ENCODE peak calls at places on chromosomes 12 and 14, in ten cellular contexts. One of them, this sample, is unnamed.

GRCh38 chr14:98513558-98513957 is 758.4 kb downstream of the BCL11B start:
- DNase-seq in ureter: no peak
- DNase-seq in A172: no peak
- DNase-seq in suprapubic skin: no peak
- DNase-seq in GM18507: no peak
- DNase-seq in omental fat pad: no peak
- DNase-seq in COR-L47: no peak
- DNase-seq in stimulated activated CD8-positive, alpha-beta memory T cell treated with anti-CD3 and anti-CD28 coated beads, Interleukin-15, amount 100 ng/mL, for 4 hours: no peak
- DNase-seq in HL-60: no peak
- DNase-seq in cardiac fibroblast: no peak
- DNase-seq in this sample: no peak

GRCh38 chr12:57619434-57620244 is 8.4 kb downstream of the ARHGEF25 start:
- DNase-seq in ureter: no peak
- DNase-seq in A172: no peak
- DNase-seq in suprapubic skin: no peak
- DNase-seq in GM18507: no peak
- DNase-seq in omental fat pad: no peak
- DNase-seq in COR-L47: no peak
- DNase-seq in stimulated activated CD8-positive, alpha-beta memory T cell treated with anti-CD3 and anti-CD28 coated beads, Interleukin-15, amount 100 ng/mL, for 4 hours: no peak
- DNase-seq in HL-60: no peak
- DNase-seq in cardiac fibroblast: no peak
- DNase-seq in this sample: no peak

GRCh38 chr12:81329088-81329487 is 251.2 kb downstream of the ACSS3 start:
- DNase-seq in ureter: no peak
- DNase-seq in A172: peak; percentile 30
- DNase-seq in suprapubic skin: no peak
- DNase-seq in GM18507: no peak
- DNase-seq in omental fat pad: no peak
- DNase-seq in COR-L47: peak; percentile 4
- DNase-seq in stimulated activated CD8-positive, alpha-beta memory T cell treated with anti-CD3 and anti-CD28 coated beads, Interleukin-15, amount 100 ng/mL, for 4 hours: no peak
- DNase-seq in HL-60: peak; percentile 2
- DNase-seq in cardiac fibroblast: peak; percentile 41
- DNase-seq in this sample: no peak

GRCh38 chr12:111964935-111965334 is 48.0 kb downstream of the TMEM116 start:
- DNase-seq in ureter: no peak
- DNase-seq in A172: no peak
- DNase-seq in suprapubic skin: no peak
- DNase-seq in GM18507: no peak
- DNase-seq in omental fat pad: no peak
- DNase-seq in COR-L47: no peak
- DNase-seq in stimulated activated CD8-positive, alpha-beta memory T cell treated with anti-CD3 and anti-CD28 coated beads, Interleukin-15, amount 100 ng/mL, for 4 hours: no peak
- DNase-seq in HL-60: no peak
- DNase-seq in cardiac fibroblast: no peak
- DNase-seq in this sample: no peak

GRCh38 chr12:5433081-5433839 is 1.4 kb downstream of the NTF3 start:
- DNase-seq in ureter: no peak
- DNase-seq in A172: no peak
- DNase-seq in suprapubic skin: no peak
- DNase-seq in GM18507: no peak
- DNase-seq in omental fat pad: no peak
- DNase-seq in COR-L47: no peak
- DNase-seq in stimulated activated CD8-positive, alpha-beta memory T cell treated with anti-CD3 and anti-CD28 coated beads, Interleukin-15, amount 100 ng/mL, for 4 hours: no peak
- DNase-seq in HL-60: no peak
- DNase-seq in cardiac fibroblast: no peak
- DNase-seq in this sample: no peak

GRCh38 chr14:103519043-103519836 is 3.4 kb downstream of the CKB start:
- DNase-seq in ureter: no peak
- DNase-seq in A172: no peak
- DNase-seq in suprapubic skin: no peak
- DNase-seq in GM18507: no peak
- DNase-seq in omental fat pad: no peak
- DNase-seq in COR-L47: no peak
- DNase-seq in stimulated activated CD8-positive, alpha-beta memory T cell treated with anti-CD3 and anti-CD28 coated beads, Interleukin-15, amount 100 ng/mL, for 4 hours: no peak
- DNase-seq in HL-60: peak; percentile 38
- DNase-seq in cardiac fibroblast: peak; percentile 33
- DNase-seq in this sample: no peak

GRCh38 chr14:22613091-22613695 is 15.1 kb downstream of the ABHD4 start:
- DNase-seq in ureter: no peak
- DNase-seq in A172: no peak
- DNase-seq in suprapubic skin: no peak
- DNase-seq in GM18507: no peak
- DNase-seq in omental fat pad: no peak
- DNase-seq in COR-L47: no peak
- DNase-seq in stimulated activated CD8-positive, alpha-beta memory T cell treated with anti-CD3 and anti-CD28 coated beads, Interleukin-15, amount 100 ng/mL, for 4 hours: no peak
- DNase-seq in HL-60: peak; percentile 18
- DNase-seq in cardiac fibroblast: no peak
- DNase-seq in this sample: no peak

GRCh38 chr14:76844223-76844622 is 18.0 kb downstream of the LRRC74A start:
- DNase-seq in ureter: peak; percentile 58
- DNase-seq in A172: peak; percentile 64
- DNase-seq in suprapubic skin: peak; percentile 62
- DNase-seq in GM18507: no peak
- DNase-seq in omental fat pad: no peak
- DNase-seq in COR-L47: no peak
- DNase-seq in stimulated activated CD8-positive, alpha-beta memory T cell treated with anti-CD3 and anti-CD28 coated beads, Interleukin-15, amount 100 ng/mL, for 4 hours: peak; percentile 32
- DNase-seq in HL-60: peak; percentile 48
- DNase-seq in cardiac fibroblast: peak; percentile 85
- DNase-seq in this sample: no peak

GRCh38 chr12:25130741-25131188 is 64.2 kb downstream of the DNAI7 start:
- DNase-seq in ureter: no peak
- DNase-seq in A172: peak; percentile 36
- DNase-seq in suprapubic skin: no peak
- DNase-seq in GM18507: peak; percentile 25
- DNase-seq in omental fat pad: no peak
- DNase-seq in COR-L47: peak; percentile 7
- DNase-seq in stimulated activated CD8-positive, alpha-beta memory T cell treated with anti-CD3 and anti-CD28 coated beads, Interleukin-15, amount 100 ng/mL, for 4 hours: no peak
- DNase-seq in HL-60: no peak
- DNase-seq in cardiac fibroblast: peak; percentile 69
- DNase-seq in this sample: no peak

GRCh38 chr12:64402181-64402580 is 2.0 kb upstream of the XPOT start:
- DNase-seq in ureter: no peak
- DNase-seq in A172: no peak
- DNase-seq in suprapubic skin: no peak
- DNase-seq in GM18507: no peak
- DNase-seq in omental fat pad: no peak
- DNase-seq in COR-L47: no peak
- DNase-seq in stimulated activated CD8-positive, alpha-beta memory T cell treated with anti-CD3 and anti-CD28 coated beads, Interleukin-15, amount 100 ng/mL, for 4 hours: no peak
- DNase-seq in HL-60: no peak
- DNase-seq in cardiac fibroblast: no peak
- DNase-seq in this sample: no peak

GRCh38 chr12:126198966-126199692 is 1133.9 kb downstream of the AACS start:
- DNase-seq in ureter: no peak
- DNase-seq in A172: no peak
- DNase-seq in suprapubic skin: no peak
- DNase-seq in GM18507: no peak
- DNase-seq in omental fat pad: no peak
- DNase-seq in COR-L47: no peak
- DNase-seq in stimulated activated CD8-positive, alpha-beta memory T cell treated with anti-CD3 and anti-CD28 coated beads, Interleukin-15, amount 100 ng/mL, for 4 hours: no peak
- DNase-seq in HL-60: no peak
- DNase-seq in cardiac fibroblast: peak; percentile 48
- DNase-seq in this sample: no peak

GRCh38 chr12:47704719-47705118 is 1.1 kb downstream of the RPAP3 start:
- DNase-seq in ureter: no peak
- DNase-seq in A172: no peak
- DNase-seq in suprapubic skin: no peak
- DNase-seq in GM18507: no peak
- DNase-seq in omental fat pad: no peak
- DNase-seq in COR-L47: no peak
- DNase-seq in stimulated activated CD8-positive, alpha-beta memory T cell treated with anti-CD3 and anti-CD28 coated beads, Interleukin-15, amount 100 ng/mL, for 4 hours: no peak
- DNase-seq in HL-60: no peak
- DNase-seq in cardiac fibroblast: no peak
- DNase-seq in this sample: no peak

GRCh38 chr12:24839268-24839791 is 109.6 kb downstream of the BCAT1 start:
- DNase-seq in ureter: no peak
- DNase-seq in A172: no peak
- DNase-seq in suprapubic skin: no peak
- DNase-seq in GM18507: peak; percentile 20
- DNase-seq in omental fat pad: no peak
- DNase-seq in COR-L47: no peak
- DNase-seq in stimulated activated CD8-positive, alpha-beta memory T cell treated with anti-CD3 and anti-CD28 coated beads, Interleukin-15, amount 100 ng/mL, for 4 hours: peak; percentile 13
- DNase-seq in HL-60: no peak
- DNase-seq in cardiac fibroblast: peak; percentile 56
- DNase-seq in this sample: peak; percentile 64

GRCh38 chr14:37585971-37586759 is 8.9 kb downstream of the FOXA1 start:
- DNase-seq in ureter: no peak
- DNase-seq in A172: no peak
- DNase-seq in suprapubic skin: no peak
- DNase-seq in GM18507: no peak
- DNase-seq in omental fat pad: no peak
- DNase-seq in COR-L47: no peak
- DNase-seq in stimulated activated CD8-positive, alpha-beta memory T cell treated with anti-CD3 and anti-CD28 coated beads, Interleukin-15, amount 100 ng/mL, for 4 hours: no peak
- DNase-seq in HL-60: no peak
- DNase-seq in cardiac fibroblast: no peak
- DNase-seq in this sample: no peak

GRCh38 chr14:102484316-102484715 is 25.3 kb downstream of the ANKRD9 start:
- DNase-seq in ureter: no peak
- DNase-seq in A172: no peak
- DNase-seq in suprapubic skin: no peak
- DNase-seq in GM18507: no peak
- DNase-seq in omental fat pad: no peak
- DNase-seq in COR-L47: no peak
- DNase-seq in stimulated activated CD8-positive, alpha-beta memory T cell treated with anti-CD3 and anti-CD28 coated beads, Interleukin-15, amount 100 ng/mL, for 4 hours: no peak
- DNase-seq in HL-60: no peak
- DNase-seq in cardiac fibroblast: no peak
- DNase-seq in this sample: no peak

GRCh38 chr12:94039914-94040313 is 108.5 kb upstream of the PLXNC1 start:
- DNase-seq in ureter: no peak
- DNase-seq in A172: no peak
- DNase-seq in suprapubic skin: no peak
- DNase-seq in GM18507: no peak
- DNase-seq in omental fat pad: no peak
- DNase-seq in COR-L47: no peak
- DNase-seq in stimulated activated CD8-positive, alpha-beta memory T cell treated with anti-CD3 and anti-CD28 coated beads, Interleukin-15, amount 100 ng/mL, for 4 hours: no peak
- DNase-seq in HL-60: no peak
- DNase-seq in cardiac fibroblast: peak; percentile 86
- DNase-seq in this sample: peak; percentile 55

GRCh38 chr14:96978525-96979272 is 181.5 kb downstream of the VRK1 start:
- DNase-seq in ureter: no peak
- DNase-seq in A172: no peak
- DNase-seq in suprapubic skin: no peak
- DNase-seq in GM18507: no peak
- DNase-seq in omental fat pad: no peak
- DNase-seq in COR-L47: no peak
- DNase-seq in stimulated activated CD8-positive, alpha-beta memory T cell treated with anti-CD3 and anti-CD28 coated beads, Interleukin-15, amount 100 ng/mL, for 4 hours: no peak
- DNase-seq in HL-60: no peak
- DNase-seq in cardiac fibroblast: no peak
- DNase-seq in this sample: no peak

GRCh38 chr14:67357583-67358354 is 1.8 kb downstream of the ATP6V1D start:
- DNase-seq in ureter: no peak
- DNase-seq in A172: peak; percentile 13
- DNase-seq in suprapubic skin: no peak
- DNase-seq in GM18507: no peak
- DNase-seq in omental fat pad: no peak
- DNase-seq in COR-L47: no peak
- DNase-seq in stimulated activated CD8-positive, alpha-beta memory T cell treated with anti-CD3 and anti-CD28 coated beads, Interleukin-15, amount 100 ng/mL, for 4 hours: no peak
- DNase-seq in HL-60: no peak
- DNase-seq in cardiac fibroblast: peak; percentile 35
- DNase-seq in this sample: no peak

GRCh38 chr14:58315606-58316005 is 17.3 kb downstream of the ARID4A start:
- DNase-seq in ureter: no peak
- DNase-seq in A172: no peak
- DNase-seq in suprapubic skin: no peak
- DNase-seq in GM18507: no peak
- DNase-seq in omental fat pad: no peak
- DNase-seq in COR-L47: no peak
- DNase-seq in stimulated activated CD8-positive, alpha-beta memory T cell treated with anti-CD3 and anti-CD28 coated beads, Interleukin-15, amount 100 ng/mL, for 4 hours: no peak
- DNase-seq in HL-60: no peak
- DNase-seq in cardiac fibroblast: peak; percentile 34
- DNase-seq in this sample: no peak

GRCh38 chr14:106518054-106518943 is 991.9 kb downstream of the TMEM121 start:
- DNase-seq in ureter: peak; percentile 60
- DNase-seq in A172: no peak
- DNase-seq in suprapubic skin: no peak
- DNase-seq in GM18507: no peak
- DNase-seq in omental fat pad: no peak
- DNase-seq in COR-L47: peak; percentile 7
- DNase-seq in stimulated activated CD8-positive, alpha-beta memory T cell treated with anti-CD3 and anti-CD28 coated beads, Interleukin-15, amount 100 ng/mL, for 4 hours: peak; percentile 61
- DNase-seq in HL-60: peak; percentile 74
- DNase-seq in cardiac fibroblast: no peak
- DNase-seq in this sample: no peak

GRCh38 chr12:106759526-106760183 is 14.8 kb upstream of the RIC8B start:
- DNase-seq in ureter: no peak
- DNase-seq in A172: no peak
- DNase-seq in suprapubic skin: no peak
- DNase-seq in GM18507: no peak
- DNase-seq in omental fat pad: no peak
- DNase-seq in COR-L47: no peak
- DNase-seq in stimulated activated CD8-positive, alpha-beta memory T cell treated with anti-CD3 and anti-CD28 coated beads, Interleukin-15, amount 100 ng/mL, for 4 hours: no peak
- DNase-seq in HL-60: no peak
- DNase-seq in cardiac fibroblast: no peak
- DNase-seq in this sample: no peak

GRCh38 chr12:110853856-110854255 is 7.1 kb downstream of the CCDC63 start:
- DNase-seq in ureter: no peak
- DNase-seq in A172: no peak
- DNase-seq in suprapubic skin: no peak
- DNase-seq in GM18507: no peak
- DNase-seq in omental fat pad: no peak
- DNase-seq in COR-L47: no peak
- DNase-seq in stimulated activated CD8-positive, alpha-beta memory T cell treated with anti-CD3 and anti-CD28 coated beads, Interleukin-15, amount 100 ng/mL, for 4 hours: no peak
- DNase-seq in HL-60: no peak
- DNase-seq in cardiac fibroblast: peak; percentile 8
- DNase-seq in this sample: no peak

GRCh38 chr14:77023001-77023996 is 5.2 kb downstream of the IRF2BPL start:
- DNase-seq in ureter: no peak
- DNase-seq in A172: peak; percentile 59
- DNase-seq in suprapubic skin: no peak
- DNase-seq in GM18507: no peak
- DNase-seq in omental fat pad: no peak
- DNase-seq in COR-L47: peak; percentile 64
- DNase-seq in stimulated activated CD8-positive, alpha-beta memory T cell treated with anti-CD3 and anti-CD28 coated beads, Interleukin-15, amount 100 ng/mL, for 4 hours: no peak
- DNase-seq in HL-60: no peak
- DNase-seq in cardiac fibroblast: peak; percentile 16
- DNase-seq in this sample: no peak

GRCh38 chr14:105562713-105563346 is 36.4 kb downstream of the TMEM121 start:
- DNase-seq in ureter: no peak
- DNase-seq in A172: no peak
- DNase-seq in suprapubic skin: peak; percentile 44
- DNase-seq in GM18507: no peak
- DNase-seq in omental fat pad: no peak
- DNase-seq in COR-L47: no peak
- DNase-seq in stimulated activated CD8-positive, alpha-beta memory T cell treated with anti-CD3 and anti-CD28 coated beads, Interleukin-15, amount 100 ng/mL, for 4 hours: no peak
- DNase-seq in HL-60: no peak
- DNase-seq in cardiac fibroblast: no peak
- DNase-seq in this sample: no peak

GRCh38 chr12:71069317-71069716 is 88.5 kb downstream of the TSPAN8 start:
- DNase-seq in ureter: no peak
- DNase-seq in A172: no peak
- DNase-seq in suprapubic skin: no peak
- DNase-seq in GM18507: no peak
- DNase-seq in omental fat pad: no peak
- DNase-seq in COR-L47: no peak
- DNase-seq in stimulated activated CD8-positive, alpha-beta memory T cell treated with anti-CD3 and anti-CD28 coated beads, Interleukin-15, amount 100 ng/mL, for 4 hours: no peak
- DNase-seq in HL-60: no peak
- DNase-seq in cardiac fibroblast: no peak
- DNase-seq in this sample: no peak

GRCh38 chr12:64450057-64450640 is 1.8 kb upstream of the TBK1 start:
- DNase-seq in ureter: no peak
- DNase-seq in A172: no peak
- DNase-seq in suprapubic skin: no peak
- DNase-seq in GM18507: no peak
- DNase-seq in omental fat pad: no peak
- DNase-seq in COR-L47: no peak
- DNase-seq in stimulated activated CD8-positive, alpha-beta memory T cell treated with anti-CD3 and anti-CD28 coated beads, Interleukin-15, amount 100 ng/mL, for 4 hours: no peak
- DNase-seq in HL-60: no peak
- DNase-seq in cardiac fibroblast: no peak
- DNase-seq in this sample: no peak

GRCh38 chr12:92338671-92339070 is 193.0 kb upstream of the BTG1 start:
- DNase-seq in ureter: no peak
- DNase-seq in A172: no peak
- DNase-seq in suprapubic skin: no peak
- DNase-seq in GM18507: no peak
- DNase-seq in omental fat pad: no peak
- DNase-seq in COR-L47: no peak
- DNase-seq in stimulated activated CD8-positive, alpha-beta memory T cell treated with anti-CD3 and anti-CD28 coated beads, Interleukin-15, amount 100 ng/mL, for 4 hours: no peak
- DNase-seq in HL-60: no peak
- DNase-seq in cardiac fibroblast: no peak
- DNase-seq in this sample: no peak

This sample was measured in skeletal muscle cell.